ENCODE peak calls at places on chromosome 3, in ten cellular contexts. A is NCI-H460, Z is NCI-H1436, D is adipocyte, P is left lung, L is posterior vena cava, W is SW480, Y is T-helper 17 cell, G is RPMI8226, J is hippocampal formation. Q is an unnamed sample.

GRCh38 chr3:120875507-120875906 is 32.5 kb upstream of the STXBP5L start:
- DNase-seq in A (no peak), Z (no peak), D (no peak), P (no peak), L (no peak), W (no peak), Y (no peak), G (no peak), J (no peak), Q (no peak)

GRCh38 chr3:16313955-16314645 is 49.1 kb downstream of the OXNAD1 start:
- DNase-seq in A (no peak), Z (no peak), D (no peak), P (no peak), L (no peak), W (no peak), Y (no peak), G (no peak), J (no peak), Q (no peak)

GRCh38 chr3:35739964-35740527 is 100.7 kb downstream of the ARPP21 start:
- DNase-seq in A (no peak), Z (peak; percentile 5), D (no peak), P (no peak), L (no peak), W (no peak), Y (no peak), G (no peak), J (no peak), Q (no peak)

GRCh38 chr3:99683465-99683864 is 45.1 kb downstream of the COL8A1 start:
- DNase-seq in A (no peak), Z (no peak), D (no peak), P (no peak), L (no peak), W (no peak), Y (no peak), G (no peak), J (no peak), Q (no peak)

GRCh38 chr3:53890726-53891499 is 746 bp downstream of the SELENOK start:
- DNase-seq in A (no peak), Z (peak; percentile 1), D (peak; percentile 59), P (no peak), L (no peak), W (peak; percentile 61), Y (peak; percentile 34), G (peak; percentile 62), J (no peak), Q (peak; percentile 48)

GRCh38 chr3:126468028-126468891 is 7.4 kb downstream of the ZXDC start:
- DNase-seq in A (no peak), Z (no peak), D (peak; percentile 22), P (peak; percentile 77), L (peak; percentile 59), W (no peak), Y (no peak), G (no peak), J (no peak), Q (no peak)

GRCh38 chr3:72088486-72089025 is 303.6 kb upstream of the PROK2 start:
- DNase-seq in A (no peak), Z (no peak), D (no peak), P (no peak), L (no peak), W (no peak), Y (no peak), G (no peak), J (no peak), Q (no peak)

GRCh38 chr3:18295171-18295920 is 129.8 kb downstream of the SATB1 start:
- DNase-seq in A (peak; percentile 20), Z (no peak), D (peak; percentile 55), P (peak; percentile 57), L (peak; percentile 66), W (peak; percentile 92), Y (no peak), G (peak; percentile 44), J (no peak), Q (no peak)

GRCh38 chr3:44065311-44065710 is 176.4 kb upstream of the TOPAZ1 start:
- DNase-seq in A (no peak), Z (no peak), D (peak; percentile 35), P (no peak), L (no peak), W (no peak), Y (no peak), G (no peak), J (no peak), Q (no peak)

GRCh38 chr3:20060924-20061323 is 20.7 kb downstream of the KAT2B start:
- DNase-seq in A (no peak), Z (no peak), D (peak; percentile 80), P (no peak), L (no peak), W (no peak), Y (no peak), G (no peak), J (no peak), Q (no peak)

GRCh38 chr3:125367403-125368230 is 7.5 kb downstream of the ZNF148 start:
- DNase-seq in A (no peak), Z (no peak), D (peak; percentile 45), P (no peak), L (no peak), W (no peak), Y (no peak), G (no peak), J (no peak), Q (no peak)

GRCh38 chr3:61562042-61562809 is 855 bp downstream of the PTPRG start:
- DNase-seq in A (no peak), Z (no peak), D (peak; percentile 69), P (peak; percentile 75), L (peak; percentile 78), W (peak; percentile 11), Y (no peak), G (peak; percentile 27), J (no peak), Q (peak; percentile 37)

Q was measured in dermis microvascular lymphatic vessel endothelial cell.